ENCODE peak calls at places on chromosomes 1 and 21, in nine cellular contexts. M is Caco-2, D is spleen, F is suprapubic skin, C is uterus, Z is sigmoid colon, U is kidney, S is GM12865, P is adrenal gland. T is an unnamed sample.
A peak's percentile ranks its signal among the peaks of the same experiment; 100 is the strongest.

GRCh38 chr1:110155878-110156522 is 5.7 kb downstream of the SLC6A17 start:
- DNase-seq in M (peak; percentile 78), D (no peak), F (no peak), C (peak; percentile 45), Z (no peak), U (peak; percentile 78), S (peak; percentile 43), P (peak; percentile 73), T (peak; percentile 35)

GRCh38 chr21:45220106-45220505 is 67.6 kb downstream of the POFUT2 start:
- DNase-seq in M (no peak), D (no peak), F (no peak), C (peak; percentile 41), Z (no peak), U (no peak), S (no peak), P (no peak), T (no peak)

GRCh38 chr1:233180626-233181364 is 114.7 kb downstream of the PCNX2 start:
- DNase-seq in M (no peak), D (no peak), F (no peak), C (no peak), Z (no peak), U (no peak), S (no peak), P (no peak), T (no peak)

GRCh38 chr1:246567258-246568235 is 1.3 kb downstream of the CNST start:
- DNase-seq in M (no peak), D (no peak), F (no peak), C (no peak), Z (no peak), U (peak; percentile 14), S (peak; percentile 32), P (no peak), T (no peak)

GRCh38 chr1:235993652-235994051 is 71.2 kb downstream of the NID1 start:
- DNase-seq in M (no peak), D (no peak), F (no peak), C (no peak), Z (no peak), U (no peak), S (no peak), P (no peak), T (no peak)

GRCh38 chr1:24102966-24103365 is 9.0 kb downstream of the MYOM3 start:
- DNase-seq in M (no peak), D (no peak), F (no peak), C (no peak), Z (no peak), U (no peak), S (no peak), P (no peak), T (no peak)

GRCh38 chr1:24119489-24119858 is 7.5 kb upstream of the MYOM3 start:
- DNase-seq in M (no peak), D (no peak), F (no peak), C (no peak), Z (no peak), U (no peak), S (no peak), P (no peak), T (no peak)

GRCh38 chr1:101410048-101410878 is 173.4 kb downstream of the S1PR1 start:
- DNase-seq in M (no peak), D (no peak), F (no peak), C (no peak), Z (no peak), U (no peak), S (peak; percentile 96), P (no peak), T (no peak)

GRCh38 chr1:97050501-97050900 is 328.9 kb downstream of the PTBP2 start:
- DNase-seq in M (peak; percentile 7), D (no peak), F (no peak), C (no peak), Z (no peak), U (no peak), S (peak; percentile 33), P (no peak), T (no peak)

GRCh38 chr1:230858236-230858820 is 10.0 kb downstream of the C1orf198 start:
- DNase-seq in M (no peak), D (no peak), F (no peak), C (no peak), Z (no peak), U (no peak), S (no peak), P (no peak), T (no peak)

GRCh38 chr1:162019006-162019405 is 4.7 kb downstream of the OLFML2B start:
- DNase-seq in M (no peak), D (no peak), F (no peak), C (no peak), Z (no peak), U (no peak), S (no peak), P (no peak), T (peak; percentile 75)

DNA sequence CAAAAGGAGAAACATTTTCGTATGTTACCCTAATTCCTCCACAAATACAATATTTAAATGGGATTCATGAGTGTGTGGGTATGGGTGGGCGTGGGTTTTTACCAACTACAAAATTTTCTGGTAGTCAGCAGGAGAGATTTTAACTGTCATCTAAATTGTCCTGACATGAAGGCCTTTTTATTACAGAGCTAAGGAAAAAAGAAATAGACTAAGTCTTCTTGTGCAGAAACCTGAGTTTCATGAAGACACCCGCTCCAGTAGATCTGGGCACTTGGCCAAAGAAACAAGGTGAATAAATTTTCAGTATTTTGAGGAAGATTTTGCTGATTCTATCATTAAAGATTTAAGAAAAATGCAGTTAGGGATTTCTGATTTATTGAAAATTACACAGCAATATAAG is 772 bp downstream of the RGS18 start:
- DNase-seq in M (no peak), D (no peak), F (no peak), C (no peak), Z (no peak), U (no peak), S (no peak), P (no peak), T (no peak)
- H3K4me3 ChIP-seq in M (no peak overlapping the region), D (peak overlapping the region; percentile 12), F (no peak overlapping the region), C (no peak overlapping the region), Z (no peak overlapping the region), U (no peak overlapping the region), S (no peak overlapping the region), P (no peak overlapping the region), T (no peak overlapping the region)

DNA sequence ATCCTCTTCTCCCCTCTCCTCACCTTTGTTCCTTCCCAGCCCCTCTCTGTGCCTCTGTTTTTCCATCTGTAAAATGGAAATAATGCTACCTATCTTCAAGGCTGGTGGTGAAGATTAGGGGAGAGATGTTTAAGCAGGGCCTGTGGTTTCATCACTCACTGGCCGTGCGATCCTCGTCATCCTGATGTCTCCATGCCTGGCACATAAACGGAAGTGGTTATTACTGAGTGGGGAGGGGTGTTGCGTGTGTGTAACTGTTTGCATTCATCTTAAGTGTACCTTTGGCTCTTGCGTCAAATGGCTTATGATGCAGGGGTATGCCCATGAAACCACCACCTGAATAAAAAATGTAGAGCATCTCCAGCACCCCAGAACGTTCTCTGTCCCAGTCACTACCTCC is 17.2 kb upstream of the C1QA start:
- DNase-seq in M (no peak), D (no peak), F (no peak), C (no peak), Z (no peak), U (no peak), S (no peak), P (no peak), T (no peak)
- TF ChIP-seq CTCF in M (no peak), D (no peak), F (no peak), C (no peak), Z (no peak), U (no peak), S (no peak), P (no peak), T (no peak)

GRCh38 chr1:25565188-25565591 is 21.8 kb downstream of the LDLRAP1 start:
- DNase-seq in M (no peak), D (no peak), F (no peak), C (no peak), Z (no peak), U (no peak), S (peak; percentile 41), P (no peak), T (no peak)
- H3K4me3 ChIP-seq in M (no peak overlapping the region), D (no peak overlapping the region), F (no peak overlapping the region), C (no peak overlapping the region), Z (no peak overlapping the region), U (no peak overlapping the region), S (no peak overlapping the region), P (no peak overlapping the region), T (no peak overlapping the region)

GRCh38 chr1:228139931-228140723 is at the start of gene GUK1:
- DNase-seq in M (peak; percentile 100), D (peak; percentile 100), F (peak; percentile 100), C (peak; percentile 99), Z (peak; percentile 100), U (peak; percentile 100), S (peak; percentile 100), P (peak; percentile 100), T (peak; percentile 94)
- TF ChIP-seq CTCF in M (no peak), D (peak; percentile 79), F (peak; percentile 39), C (peak; percentile 44), Z (no peak), U (no peak), S (peak; percentile 11), P (no peak), T (no peak)

GRCh38 chr1:193185206-193185605 is 1.2 kb downstream of the B3GALT2 start:
- DNase-seq in M (no peak), D (no peak), F (no peak), C (no peak), Z (no peak), U (no peak), S (no peak), P (no peak), T (no peak)

GRCh38 chr1:193185861-193186714 is at the start of gene B3GALT2:
- DNase-seq in M (no peak), D (no peak), F (no peak), C (no peak), Z (peak; percentile 63), U (no peak), S (no peak), P (peak; percentile 32), T (no peak)

GRCh38 chr1:193184776-193185175 is 1.6 kb downstream of the B3GALT2 start:
- DNase-seq in M (no peak), D (no peak), F (no peak), C (no peak), Z (no peak), U (no peak), S (no peak), P (no peak), T (no peak)

GRCh38 chr1:193189442-193190095 is 3.2 kb upstream of the B3GALT2 start:
- DNase-seq in M (no peak), D (no peak), F (no peak), C (no peak), Z (no peak), U (no peak), S (no peak), P (no peak), T (no peak)

GRCh38 chr1:193187114-193187513 is 701 bp upstream of the B3GALT2 start:
- DNase-seq in M (no peak), D (no peak), F (no peak), C (no peak), Z (no peak), U (no peak), S (no peak), P (no peak), T (no peak)
- H3K4me3 ChIP-seq in M (no peak overlapping the region), D (no peak overlapping the region), F (peak overlapping the region; percentile 36), C (no peak overlapping the region), Z (no peak overlapping the region), U (no peak overlapping the region), S (no peak overlapping the region), P (no peak overlapping the region), T (no peak overlapping the region)

T was measured in HFF-Myc.